ENCODE peak calls at places on chromosomes 4 and X, in four cellular contexts. T, P, B and F are unnamed samples.

GRCh38 chr4:58138786-58139185 is 1028.6 kb upstream of the IGFBP7 start:
- DNase-seq in P (no peak), B (no peak), T (no peak), F (no peak)

GRCh38 chr4:8037150-8037769 is 97.6 kb upstream of the AFAP1 start:
- DNase-seq in P (no peak), B (no peak), T (no peak), F (no peak)

GRCh38 chr4:85756938-85757337 is 282.0 kb downstream of the ARHGAP24 start:
- DNase-seq in B (no peak), P (no peak), T (no peak), F (no peak)

GRCh38 chr4:76250962-76251361 is 559 bp upstream of the FAM47E start:
- DNase-seq in P (no peak), T (no peak), B (no peak), F (no peak)

GRCh38 chr4:80184053-80184790 is 13.1 kb upstream of the PRDM8 start:
- DNase-seq in B (peak), T (no peak), P (peak), F (peak)

GRCh38 chrX:68719904-68720614 is 72.6 kb downstream of the STARD8 start:
- DNase-seq in B (no peak), T (no peak), P (peak), F (no peak)

GRCh38 chr4:70187216-70187615 is 8.3 kb upstream of the ODAM start:
- DNase-seq in B (no peak), P (peak), T (no peak), F (no peak)

GRCh38 chr4:54498661-54499111 is 159.1 kb upstream of the KIT start:
- DNase-seq in B (no peak), P (no peak), T (no peak), F (peak)

GRCh38 chrX:29922607-29923006 is 292.8 kb upstream of the MAGEB2 start:
- DNase-seq in T (no peak), B (no peak), P (no peak), F (no peak)

GRCh38 chr4:26171953-26172352 is 148.9 kb upstream of the RBPJ start:
- DNase-seq in T (no peak), P (no peak), B (no peak), F (no peak)

GRCh38 chr4:153988446-153988845 is 199.6 kb upstream of the SFRP2 start:
- DNase-seq in P (no peak), T (no peak), B (no peak), F (no peak)

GRCh38 chr4:30854566-30854965 is 134.4 kb downstream of the PCDH7 start:
- DNase-seq in B (no peak), T (no peak), P (no peak), F (no peak)

GRCh38 chr4:687975-688694 is 816 bp downstream of the SLC49A3 start:
- DNase-seq in P (no peak), T (no peak), B (no peak), F (no peak)

GRCh38 chrX:136057567-136057966 is 72.3 kb downstream of the SLC9A6 start:
- DNase-seq in B (no peak), T (no peak), P (no peak), F (no peak)

DNA sequence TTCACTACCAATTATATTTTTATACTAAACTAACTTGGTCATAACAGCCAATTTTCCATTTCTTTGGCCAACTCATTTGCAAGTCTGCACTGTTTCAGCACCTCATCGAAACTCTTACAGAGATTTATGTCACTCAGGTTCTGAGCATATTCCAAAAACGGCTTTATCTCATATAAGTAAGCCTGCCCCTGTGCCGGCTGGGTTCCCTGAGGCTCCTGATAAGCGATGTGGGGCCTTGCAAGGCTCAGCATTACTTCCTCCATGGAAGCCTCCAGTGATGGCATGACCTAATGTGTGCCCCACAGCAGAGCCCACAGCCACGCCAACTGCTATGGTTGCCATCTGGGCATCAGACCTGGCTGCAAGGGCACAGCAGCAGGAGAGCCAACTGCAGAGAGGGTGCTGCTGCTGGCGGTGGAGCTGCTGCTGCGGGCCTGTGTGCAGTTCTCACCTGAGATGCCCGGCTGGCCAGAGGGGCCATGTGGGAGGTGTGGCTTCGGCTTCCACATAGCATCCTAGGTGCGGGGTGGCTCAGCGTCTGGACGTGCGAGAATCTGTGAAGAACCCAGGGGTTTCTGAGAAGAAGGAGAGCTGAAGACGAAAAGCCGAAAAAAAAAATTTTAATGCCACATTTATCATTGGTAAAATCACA is 13.4 kb upstream of the IBSP start:
- DNase-seq in P (no peak), B (no peak), T (no peak), F (no peak)
- TF ChIP-seq SUZ12 in P (no peak), B (no peak), T (no peak), F (no peak)

GRCh38 chr4:47855350-47855749 is 17.5 kb upstream of the CORIN start:
- DNase-seq in P (no peak), T (no peak), B (no peak), F (no peak)
- TF ChIP-seq ZNF274 in P (no peak), T (no peak), B (no peak), F (no peak)

GRCh38 chrX:107683124-107683895 is 55.0 kb downstream of the PRPS1 start:
- DNase-seq in P (no peak), T (no peak), B (no peak), F (no peak)
- TF ChIP-seq YY1 in P (no peak), T (no peak), B (no peak), F (no peak)

DNA sequence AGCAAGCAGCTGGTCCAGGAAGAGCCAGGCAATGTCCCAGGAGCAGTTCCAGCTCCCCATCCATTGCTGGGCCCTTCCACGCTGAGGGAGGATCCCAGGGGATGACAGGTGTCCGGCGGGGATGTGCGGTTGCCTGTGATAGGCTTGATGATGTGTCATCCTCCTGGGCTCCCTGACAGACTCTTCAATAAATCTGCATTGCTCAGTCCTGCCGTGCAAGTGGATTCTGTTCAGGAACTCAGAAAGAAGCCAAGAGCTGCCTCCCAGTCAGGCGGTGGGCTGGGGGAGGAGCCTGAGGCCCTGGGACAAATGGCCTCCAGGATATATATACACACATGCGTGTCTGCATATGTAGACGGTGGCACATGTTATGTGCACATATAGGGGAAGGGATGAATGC is 28.2 kb upstream of the CRMP1 start:
- DNase-seq in B (no peak), P (no peak), T (no peak), F (no peak)
- TF ChIP-seq SUZ12 in B (no peak), P (no peak), T (no peak), F (no peak)

GRCh38 chr4:123034023-123034422 is 111.6 kb upstream of the NUDT6 start:
- DNase-seq in T (no peak), B (no peak), P (no peak), F (no peak)
- TF ChIP-seq ZNF274 in T (no peak), B (no peak), P (no peak), F (no peak)

DNA sequence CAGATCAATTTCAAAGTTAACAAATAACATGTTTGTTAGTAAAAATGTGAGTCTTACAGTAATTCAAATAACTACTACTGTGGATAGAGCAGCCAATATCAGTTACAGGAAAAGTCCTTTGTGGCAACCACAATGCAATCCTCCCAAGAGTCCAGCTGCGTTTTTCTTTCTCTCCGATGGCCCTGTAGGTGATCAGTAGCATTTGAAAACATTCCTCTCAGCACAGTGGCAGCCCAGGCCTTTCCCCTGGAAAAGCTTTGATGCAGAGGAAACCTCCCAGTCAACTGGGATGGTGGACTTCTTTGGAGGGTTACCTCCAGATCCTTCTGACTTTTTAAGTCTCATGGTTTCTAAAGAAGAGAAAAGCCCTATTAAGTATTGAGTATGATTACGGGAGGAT is 18.0 kb upstream of the PDZD4 start:
- DNase-seq in T (no peak), B (no peak), P (no peak), F (peak)
- TF ChIP-seq YY1 in T (no peak), B (peak), P (no peak), F (no peak)